ENCODE peak calls at places on chromosomes 4 and X, in eight cellular contexts. T, X, L, W, Y, O, S and N are unnamed samples.

GRCh38 chr4:56906534-56906933 is 1.2 kb upstream of the REST start:
- DNase-seq in T (no peak), X (no peak), L (no peak), W (no peak), Y (no peak), O (no peak), S (no peak), N (no peak)

GRCh38 chr4:176883108-176883550 is 90.4 kb upstream of the VEGFC start:
- DNase-seq in T (no peak), X (no peak), L (no peak), W (no peak), Y (no peak), O (no peak), S (no peak), N (no peak)

GRCh38 chr4:153022233-153022632 is 86.1 kb downstream of the FHDC1 start:
- DNase-seq in T (no peak), X (peak), L (no peak), W (no peak), Y (no peak), O (no peak), S (no peak), N (no peak)

GRCh38 chrX:15619053-15619772 is 18.5 kb upstream of the ACE2 start:
- DNase-seq in T (no peak), X (no peak), L (no peak), W (no peak), Y (no peak), O (no peak), S (peak), N (no peak)

GRCh38 chr4:181365671-181366070 is 877.5 kb upstream of the TENM3 start:
- DNase-seq in T (no peak), X (no peak), L (no peak), W (no peak), Y (peak), O (no peak), S (no peak), N (no peak)

GRCh38 chrX:24877854-24878650 is 137.7 kb downstream of the ARX start:
- DNase-seq in T (peak), X (no peak), L (no peak), W (no peak), Y (no peak), O (no peak), S (no peak), N (no peak)

GRCh38 chrX:112832481-112833095 is 8.0 kb downstream of the AMOT start:
- DNase-seq in T (no peak), X (peak), L (no peak), W (no peak), Y (no peak), O (no peak), S (peak), N (no peak)

GRCh38 chr4:139619644-139620043 is 46.0 kb upstream of the MGST2 start:
- DNase-seq in T (peak), X (peak), L (no peak), W (no peak), Y (no peak), O (no peak), S (no peak), N (no peak)

GRCh38 chr4:177611974-177612664 is 169.9 kb upstream of the AGA start:
- DNase-seq in T (no peak), X (no peak), L (no peak), W (no peak), Y (no peak), O (no peak), S (no peak), N (no peak)

GRCh38 chr4:139735381-139736256 is 70.0 kb downstream of the MGST2 start:
- DNase-seq in T (no peak), X (peak), L (no peak), W (no peak), Y (peak), O (peak), S (no peak), N (no peak)

GRCh38 chr4:68361146-68361589 is 11.3 kb upstream of the YTHDC1 start:
- DNase-seq in T (peak), X (no peak), L (no peak), W (no peak), Y (no peak), O (no peak), S (no peak), N (no peak)

GRCh38 chr4:88202443-88202842 is 44.0 kb upstream of the ABCG2 start:
- DNase-seq in T (no peak), X (no peak), L (no peak), W (no peak), Y (no peak), O (no peak), S (no peak), N (no peak)

GRCh38 chr4:143411527-143412480 is 75.1 kb downstream of the GAB1 start:
- DNase-seq in T (no peak), X (no peak), L (no peak), W (no peak), Y (peak), O (no peak), S (no peak), N (no peak)

GRCh38 chr4:137116144-137116543 is 416.1 kb downstream of the PCDH18 start:
- DNase-seq in T (no peak), X (no peak), L (no peak), W (no peak), Y (no peak), O (no peak), S (no peak), N (no peak)

GRCh38 chrX:139640259-139640658 is 67.7 kb downstream of the MCF2 start:
- DNase-seq in T (no peak), X (no peak), L (no peak), W (no peak), Y (no peak), O (no peak), S (no peak), N (no peak)

GRCh38 chr4:10743357-10743756 is 58.8 kb upstream of the CLNK start:
- DNase-seq in T (no peak), X (no peak), L (no peak), W (no peak), Y (no peak), O (no peak), S (no peak), N (no peak)

GRCh38 chrX:103831803-103832544 is at the start of gene RAB9B:
- DNase-seq in T (no peak), X (peak), L (no peak), W (no peak), Y (peak), O (peak), S (peak), N (no peak)

GRCh38 chrX:30635630-30636029 is 17.6 kb upstream of the GK start:
- DNase-seq in T (no peak), X (peak), L (no peak), W (no peak), Y (no peak), O (no peak), S (no peak), N (no peak)

GRCh38 chrX:16870861-16871584 is 861 bp upstream of the RBBP7 start:
- DNase-seq in T (no peak), X (peak), L (no peak), W (no peak), Y (peak), O (peak), S (peak), N (no peak)

GRCh38 chr4:78638324-78639172 is 87.0 kb downstream of the ANXA3 start:
- DNase-seq in T (no peak), X (no peak), L (no peak), W (no peak), Y (no peak), O (no peak), S (no peak), N (no peak)

GRCh38 chr4:1777822-1778641 is 15.1 kb upstream of the FGFR3 start:
- DNase-seq in T (peak), X (peak), L (no peak), W (no peak), Y (no peak), O (no peak), S (no peak), N (no peak)

GRCh38 chr4:174275101-174275500 is 8.4 kb downstream of the FBXO8 start:
- DNase-seq in T (no peak), X (no peak), L (no peak), W (no peak), Y (no peak), O (no peak), S (no peak), N (no peak)

GRCh38 chrX:10159069-10159468 is 2.3 kb downstream of the CLCN4 start:
- DNase-seq in T (no peak), X (peak), L (no peak), W (no peak), Y (peak), O (no peak), S (no peak), N (no peak)

GRCh38 chrX:149504226-149504914 is 736 bp downstream of the IDS start:
- DNase-seq in T (no peak), X (no peak), L (no peak), W (no peak), Y (no peak), O (no peak), S (no peak), N (no peak)

GRCh38 chr4:48127231-48127881 is 6.7 kb downstream of the TXK start:
- DNase-seq in T (no peak), X (peak), L (no peak), W (no peak), Y (no peak), O (no peak), S (no peak), N (no peak)

GRCh38 chrX:7730071-7730470 is 112.9 kb upstream of the VCX start:
- DNase-seq in T (no peak), X (no peak), L (no peak), W (no peak), Y (no peak), O (no peak), S (no peak), N (no peak)

GRCh38 chrX:28042826-28043564 is 61.7 kb upstream of the DCAF8L1 start:
- DNase-seq in T (no peak), X (no peak), L (no peak), W (no peak), Y (peak), O (no peak), S (no peak), N (no peak)

GRCh38 chr4:37928896-37929537 is 31.2 kb upstream of the PTTG2 start:
- DNase-seq in T (no peak), X (no peak), L (no peak), W (no peak), Y (no peak), O (no peak), S (no peak), N (no peak)

GRCh38 chr4:117357422-117357821 is 272.0 kb upstream of the TRAM1L1 start:
- DNase-seq in T (no peak), X (no peak), L (no peak), W (no peak), Y (no peak), O (no peak), S (no peak), N (no peak)

GRCh38 chrX:45749375-45749774 is 548.7 kb upstream of the DIPK2B start:
- DNase-seq in T (no peak), X (no peak), L (no peak), W (no peak), Y (peak), O (no peak), S (no peak), N (no peak)

GRCh38 chr4:55507612-55508011 is 39.1 kb downstream of the CLOCK start:
- DNase-seq in T (no peak), X (no peak), L (no peak), W (no peak), Y (no peak), O (no peak), S (no peak), N (no peak)

GRCh38 chr4:102263024-102263787 is 82.1 kb downstream of the SLC39A8 start:
- DNase-seq in T (peak), X (peak), L (no peak), W (no peak), Y (peak), O (no peak), S (no peak), N (no peak)

GRCh38 chrX:19593684-19594083 is 78.4 kb upstream of the MAP3K15 start:
- DNase-seq in T (peak), X (peak), L (no peak), W (no peak), Y (peak), O (no peak), S (no peak), N (no peak)

GRCh38 chrX:136954930-136955329 is 74.4 kb upstream of the RBMX start:
- DNase-seq in T (peak), X (peak), L (no peak), W (peak), Y (no peak), O (no peak), S (no peak), N (no peak)

GRCh38 chr4:182916483-182917181 is 554 bp downstream of the DCTD start:
- DNase-seq in T (no peak), X (peak), L (no peak), W (peak), Y (peak), O (peak), S (peak), N (no peak)

GRCh38 chr4:187017156-187017555 is 293.5 kb upstream of the FAT1 start:
- DNase-seq in T (no peak), X (peak), L (no peak), W (no peak), Y (no peak), O (no peak), S (no peak), N (no peak)

GRCh38 chr4:26583538-26583864 is 383 bp upstream of the TBC1D19 start:
- DNase-seq in T (no peak), X (no peak), L (no peak), W (no peak), Y (no peak), O (no peak), S (no peak), N (no peak)

GRCh38 chr4:166279261-166279660 is 406.2 kb downstream of the TLL1 start:
- DNase-seq in T (no peak), X (no peak), L (no peak), W (no peak), Y (no peak), O (no peak), S (no peak), N (no peak)
- TF ChIP-seq CTCF in T (no peak), X (no peak), L (no peak), W (no peak), Y (no peak), O (no peak), S (no peak), N (no peak)

GRCh38 chrX:152165033-152165743 is 26.8 kb upstream of the MAGEA10 start:
- DNase-seq in T (no peak), X (no peak), L (no peak), W (no peak), Y (no peak), O (no peak), S (no peak), N (no peak)
- H3K4me3 ChIP-seq in T (no peak), X (no peak), L (no peak), W (no peak), Y (no peak), O (no peak), S (no peak), N (no peak)

GRCh38 chrX:153993079-153993478 is 20.5 kb downstream of the TMEM187 start:
- DNase-seq in T (no peak), X (no peak), L (no peak), W (no peak), Y (no peak), O (no peak), S (no peak), N (no peak)
- TF ChIP-seq CTCF in T (no peak), X (no peak), L (no peak), W (no peak), Y (no peak), O (no peak), S (no peak), N (no peak)

DNA sequence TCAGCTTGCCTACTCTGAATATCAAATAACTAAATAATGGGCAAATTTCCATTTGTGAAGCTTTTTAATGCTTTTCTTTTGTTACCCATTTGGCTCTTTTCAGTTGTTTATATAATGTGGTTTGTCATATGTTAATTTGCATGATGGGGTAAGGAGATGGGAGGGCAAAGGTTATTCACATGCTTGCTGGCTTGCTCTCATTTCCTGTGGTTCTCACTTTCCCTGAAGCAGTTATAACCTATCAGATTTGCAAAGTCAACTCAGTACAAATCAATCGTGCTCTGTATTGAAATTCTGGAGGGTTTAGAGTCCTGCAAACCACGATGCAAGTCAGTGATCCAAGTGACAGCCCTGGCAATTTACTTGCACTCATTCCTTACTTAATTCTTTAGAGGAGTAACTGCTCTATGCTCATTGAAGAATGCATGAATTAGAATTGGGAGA is 711.2 kb downstream of the ADGRL3 start:
- DNase-seq in T (no peak), X (no peak), L (no peak), W (no peak), Y (no peak), O (no peak), S (no peak), N (no peak)
- H3K4me3 ChIP-seq in T (no peak), X (no peak), L (no peak), W (no peak), Y (no peak), O (no peak), S (no peak), N (no peak)

GRCh38 chrX:123175366-123176122 is 8.5 kb upstream of the GRIA3 start:
- DNase-seq in T (no peak), X (no peak), L (no peak), W (no peak), Y (no peak), O (no peak), S (no peak), N (no peak)

GRCh38 chrX:123169247-123169901 is 14.7 kb upstream of the GRIA3 start:
- DNase-seq in T (peak), X (no peak), L (no peak), W (no peak), Y (no peak), O (no peak), S (no peak), N (no peak)

GRCh38 chrX:123172874-123173273 is 11.2 kb upstream of the GRIA3 start:
- DNase-seq in T (no peak), X (no peak), L (no peak), W (no peak), Y (no peak), O (no peak), S (no peak), N (no peak)

GRCh38 chrX:123171781-123172180 is 12.3 kb upstream of the GRIA3 start:
- DNase-seq in T (no peak), X (no peak), L (no peak), W (no peak), Y (no peak), O (no peak), S (no peak), N (no peak)

DNA sequence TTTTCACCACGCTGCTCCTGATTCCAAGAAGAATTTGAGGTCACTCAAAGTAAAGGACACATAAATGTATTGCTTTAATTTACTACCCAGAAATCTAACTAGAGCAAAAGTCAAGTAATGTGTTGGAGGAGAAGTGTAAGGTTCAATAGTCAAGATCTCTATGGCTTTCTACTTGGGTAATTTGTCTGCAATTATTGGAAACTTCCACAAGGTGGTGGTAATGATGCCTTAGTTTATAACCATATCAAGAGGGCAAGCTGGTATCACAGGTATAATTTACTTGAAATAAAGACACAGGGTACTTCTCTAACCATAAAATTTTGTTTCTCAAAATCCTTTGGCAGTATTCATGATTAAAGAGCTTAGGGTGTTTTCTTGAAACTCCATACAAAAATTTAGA is 10.2 kb upstream of the GRIA3 start:
- DNase-seq in T (no peak), X (no peak), L (no peak), W (no peak), Y (no peak), O (no peak), S (no peak), N (no peak)
- TF ChIP-seq CTCF in T (peak), X (no peak), L (no peak), W (no peak), Y (no peak), O (no peak), S (no peak), N (no peak)

GRCh38 chr4:54055494-54055893 is 8.9 kb downstream of the CHIC2 start:
- DNase-seq in T (no peak), X (no peak), L (no peak), W (no peak), Y (no peak), O (no peak), S (no peak), N (no peak)
- H3K4me3 ChIP-seq in T (no peak), X (no peak), L (no peak), W (no peak), Y (no peak), O (no peak), S (no peak), N (no peak)

DNA sequence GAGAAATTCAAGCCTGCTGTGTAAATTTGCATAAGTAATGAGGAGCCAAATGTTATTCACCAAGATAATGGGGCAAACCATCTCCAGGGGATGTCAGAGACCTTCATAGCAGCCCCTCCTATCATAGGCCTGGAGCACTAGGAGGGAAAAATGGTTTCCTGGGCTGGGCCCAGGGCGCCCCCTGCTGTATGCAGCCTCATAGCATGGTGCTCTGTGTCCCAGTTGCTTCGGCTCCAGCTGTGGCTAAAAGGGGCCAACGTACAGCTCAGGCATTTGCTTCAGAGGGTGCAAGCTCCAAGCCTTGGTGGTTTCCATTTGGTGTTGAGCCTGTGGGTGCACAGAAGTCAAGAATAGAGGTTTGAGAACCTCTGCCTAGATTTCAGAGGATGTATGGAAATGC is 859.3 kb downstream of the RPA4 start:
- DNase-seq in T (no peak), X (no peak), L (no peak), W (no peak), Y (no peak), O (no peak), S (no peak), N (no peak)
- TF ChIP-seq CTCF in T (peak), X (peak), L (no peak), W (peak), Y (no peak), O (no peak), S (no peak), N (no peak)